ENCODE peak calls at places on chromosome 17, in four cellular contexts. J, W, A and C are unnamed samples.

GRCh38 chr17:48022906-48023305 is 14.7 kb downstream of the COPZ2 start:
- DNase-seq in W (no peak), A (no peak), J (no peak), C (no peak)

GRCh38 chr17:76716834-76717205 is 6.1 kb upstream of the MXRA7 start:
- DNase-seq in W (peak), J (no peak), A (no peak), C (no peak)

GRCh38 chr17:27747462-27748359 is 52.6 kb downstream of the NOS2 start:
- DNase-seq in A (no peak), J (no peak), W (no peak), C (no peak)

GRCh38 chr17:16282522-16282921 is 65.5 kb downstream of the PIGL start:
- DNase-seq in A (no peak), W (peak), J (no peak), C (peak)

GRCh38 chr17:35577826-35578194 is 561 bp downstream of the PEX12 start:
- DNase-seq in W (peak), A (peak), J (no peak), C (no peak)

GRCh38 chr17:60231691-60232090 is 81.9 kb downstream of the CA4 start:
- DNase-seq in J (no peak), W (peak), A (no peak), C (no peak)

GRCh38 chr17:51770031-51770759 is 388.3 kb downstream of the CA10 start:
- DNase-seq in W (no peak), A (peak), J (no peak), C (no peak)

GRCh38 chr17:39533891-39534290 is 72.6 kb downstream of the CDK12 start:
- DNase-seq in J (no peak), W (peak), A (no peak), C (no peak)

GRCh38 chr17:34974179-34974578 is 6.1 kb upstream of the LIG3 start:
- DNase-seq in A (no peak), J (no peak), W (no peak), C (no peak)

GRCh38 chr17:39062846-39063680 is 88.4 kb downstream of the PLXDC1 start:
- DNase-seq in W (peak), J (no peak), A (no peak), C (no peak)

GRCh38 chr17:47230864-47231263 is 21.7 kb downstream of the MYL4 start:
- DNase-seq in J (no peak), W (no peak), A (no peak), C (no peak)

GRCh38 chr17:13812350-13812749 is 210.6 kb upstream of the HS3ST3A1 start:
- DNase-seq in A (no peak), W (no peak), J (no peak), C (no peak)

GRCh38 chr17:63137163-63137562 is 171.1 kb downstream of the TANC2 start:
- DNase-seq in A (no peak), J (no peak), W (no peak), C (no peak)

GRCh38 chr17:65061621-65062020 is 5.1 kb upstream of the GNA13 start:
- DNase-seq in J (no peak), A (no peak), W (no peak), C (no peak)

GRCh38 chr17:61970030-61970429 is 42.2 kb upstream of the INTS2 start:
- DNase-seq in J (no peak), W (no peak), A (no peak), C (no peak)

GRCh38 chr17:164536-165235 is 16.8 kb downstream of the DOC2B start:
- DNase-seq in W (peak), A (peak), J (peak), C (no peak)

GRCh38 chr17:17781591-17782424 is 55.0 kb downstream of the SREBF1 start:
- DNase-seq in A (peak), J (peak), W (peak), C (no peak)

GRCh38 chr17:47604268-47604927 is 45.3 kb upstream of the KPNB1 start:
- DNase-seq in W (peak), A (no peak), J (no peak), C (no peak)

GRCh38 chr17:60610481-60610880 is 10.5 kb downstream of the PPM1D start:
- DNase-seq in A (no peak), W (no peak), J (no peak), C (no peak)

GRCh38 chr17:72467841-72468653 is 347.2 kb downstream of the SOX9 start:
- DNase-seq in J (no peak), W (no peak), A (peak), C (no peak)

GRCh38 chr17:79513805-79514535 is 96.9 kb downstream of the RBFOX3 start:
- DNase-seq in A (no peak), J (no peak), W (no peak), C (no peak)

GRCh38 chr17:38345743-38346142 is 2.0 kb upstream of the GPR179 start:
- DNase-seq in J (no peak), A (no peak), W (no peak), C (no peak)

GRCh38 chr17:79657036-79657435 is 46.2 kb upstream of the RBFOX3 start:
- DNase-seq in A (no peak), J (no peak), W (no peak), C (no peak)

GRCh38 chr17:64694207-64694606 is 32.1 kb upstream of the SMURF2 start:
- DNase-seq in J (peak), A (peak), W (peak), C (no peak)

GRCh38 chr17:76544123-76544915 is 4.5 kb downstream of the PRCD start:
- DNase-seq in W (no peak), A (no peak), J (no peak), C (no peak)

GRCh38 chr17:17580662-17581470 is 10.6 kb downstream of the PEMT start:
- DNase-seq in J (no peak), A (no peak), W (peak), C (no peak)

GRCh38 chr17:61805399-61805798 is 57.9 kb downstream of the BRIP1 start:
- DNase-seq in J (no peak), A (no peak), W (peak), C (no peak)

GRCh38 chr17:38815576-38816193 is 9.4 kb downstream of the CWC25 start:
- DNase-seq in A (no peak), J (no peak), W (peak), C (peak)

GRCh38 chr17:79670537-79671386 is 59.9 kb upstream of the RBFOX3 start:
- DNase-seq in J (no peak), A (no peak), W (no peak), C (no peak)

DNA sequence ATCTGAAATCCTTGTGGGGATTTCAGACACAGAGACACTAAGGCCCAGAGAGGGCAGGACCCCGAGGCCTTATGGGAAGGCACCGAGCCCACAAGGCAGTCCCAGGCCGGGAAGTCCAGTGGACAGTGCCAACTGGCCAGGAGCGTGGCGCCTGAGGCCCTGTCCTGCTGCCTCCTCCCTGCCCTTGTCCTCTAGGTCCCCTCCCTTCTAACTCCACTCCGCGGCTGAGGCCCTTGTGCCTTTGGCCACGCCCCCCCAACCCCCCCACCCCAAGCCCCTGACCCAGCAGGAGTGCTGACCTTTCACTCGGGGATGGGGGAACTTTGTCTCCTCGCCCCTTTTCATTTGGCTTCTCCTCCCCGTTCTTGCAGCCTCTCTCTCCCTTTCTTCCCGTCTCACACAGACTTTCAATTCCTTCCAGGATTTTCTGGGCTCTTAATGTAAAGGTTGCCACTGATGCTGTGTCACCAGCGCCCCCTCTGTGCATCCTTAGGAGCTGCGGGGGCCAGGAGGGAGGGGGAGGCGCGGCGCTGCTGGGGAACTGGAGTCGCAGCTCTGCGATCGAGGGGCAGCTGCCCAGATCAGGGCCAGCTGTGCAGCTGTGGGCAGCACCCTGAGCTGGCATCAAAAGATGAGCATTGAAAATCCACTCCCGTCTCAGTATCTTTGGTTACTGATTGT is 29.1 kb downstream of the CRHR1 start:
- DNase-seq in J (no peak), A (no peak), W (no peak), C (no peak)
- TF ChIP-seq CTCF in J (no peak), A (no peak), W (peak), C (no peak)

DNA sequence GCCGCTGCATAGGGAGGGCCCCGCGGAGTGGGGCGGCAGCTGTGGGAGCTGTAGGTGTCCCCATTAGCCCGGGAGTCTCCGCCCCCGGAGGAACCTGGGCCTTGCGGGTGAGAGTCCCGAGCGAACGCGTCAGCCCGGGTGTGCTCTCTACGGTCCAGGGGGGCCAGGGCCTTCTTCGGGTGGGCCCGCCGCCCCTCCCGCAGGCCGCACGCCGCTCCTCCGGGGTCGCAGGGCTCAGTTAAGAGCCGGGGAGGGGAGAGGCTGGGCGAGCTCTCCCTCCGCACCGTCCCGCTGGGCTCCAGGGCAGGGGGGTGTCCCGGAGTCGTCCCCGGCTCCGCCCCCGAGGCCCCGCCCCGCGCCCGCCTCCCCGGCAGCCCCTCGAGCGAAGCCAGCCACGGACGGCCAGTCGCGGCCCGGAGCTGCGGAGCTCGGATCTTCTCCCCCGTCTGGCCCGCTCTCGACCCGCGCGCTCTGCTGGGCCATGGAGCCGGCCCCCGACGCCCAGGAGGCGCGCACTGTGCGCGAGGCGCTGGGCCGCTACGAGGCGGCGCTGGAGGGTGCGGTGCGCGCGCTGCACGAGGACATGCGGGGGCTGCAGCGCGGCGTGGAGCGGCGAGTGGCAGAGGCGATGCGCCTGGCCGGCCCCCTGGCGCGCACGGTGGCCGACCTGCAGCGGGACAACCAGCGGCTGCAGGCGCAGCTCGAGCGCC is at the start of gene SMTNL2:
- DNase-seq in J (no peak), A (no peak), W (no peak), C (no peak)
- H3K4me3 ChIP-seq in J (no peak), A (no peak), W (peak), C (peak)

DNA sequence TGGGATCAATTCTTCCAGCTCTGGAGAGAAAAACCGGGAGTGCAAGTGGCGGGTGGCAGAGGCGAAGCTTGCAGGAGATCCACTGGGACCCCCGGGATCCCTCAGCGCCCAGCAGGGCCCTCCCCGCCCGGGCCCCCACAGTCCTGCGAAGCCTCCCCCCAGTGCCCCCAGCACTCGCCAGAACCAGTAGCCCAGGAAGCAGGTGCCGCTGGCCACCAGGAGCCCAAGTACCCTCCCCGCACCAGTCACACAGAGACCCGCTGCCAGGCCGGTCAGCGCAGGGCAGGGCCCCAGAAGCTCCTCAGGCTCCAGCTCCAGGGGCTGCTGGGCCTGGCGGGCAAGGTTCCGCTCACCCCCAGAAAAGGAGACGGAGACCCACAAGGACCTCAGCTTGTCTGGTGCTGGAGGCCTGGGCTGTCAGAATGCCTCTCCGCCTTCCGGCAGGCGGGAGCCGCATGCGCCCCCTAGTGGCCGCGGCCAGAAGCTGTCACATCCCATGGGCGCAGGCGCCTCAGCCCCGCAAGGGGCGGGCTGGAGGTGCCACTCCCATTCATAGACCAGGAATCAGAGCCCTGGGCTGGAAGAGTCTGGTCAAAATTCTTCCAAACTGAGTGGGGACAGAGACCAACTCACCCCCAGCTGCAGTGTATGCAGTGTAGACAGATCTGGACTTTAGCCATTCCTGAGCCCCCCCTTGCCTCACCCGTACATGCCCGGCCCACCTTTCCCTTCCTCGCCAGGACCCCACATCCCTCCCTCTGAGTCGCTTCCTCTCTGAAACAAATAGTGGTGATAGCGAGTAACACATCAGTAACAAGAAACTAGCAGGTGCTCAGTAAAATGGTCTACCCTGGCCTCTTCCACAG is 1002.3 kb downstream of the KCNJ18 start:
- DNase-seq in A (no peak), W (no peak), J (no peak), C (no peak)
- TF ChIP-seq CTCF in A (no peak), W (peak), J (peak), C (no peak)

DNA sequence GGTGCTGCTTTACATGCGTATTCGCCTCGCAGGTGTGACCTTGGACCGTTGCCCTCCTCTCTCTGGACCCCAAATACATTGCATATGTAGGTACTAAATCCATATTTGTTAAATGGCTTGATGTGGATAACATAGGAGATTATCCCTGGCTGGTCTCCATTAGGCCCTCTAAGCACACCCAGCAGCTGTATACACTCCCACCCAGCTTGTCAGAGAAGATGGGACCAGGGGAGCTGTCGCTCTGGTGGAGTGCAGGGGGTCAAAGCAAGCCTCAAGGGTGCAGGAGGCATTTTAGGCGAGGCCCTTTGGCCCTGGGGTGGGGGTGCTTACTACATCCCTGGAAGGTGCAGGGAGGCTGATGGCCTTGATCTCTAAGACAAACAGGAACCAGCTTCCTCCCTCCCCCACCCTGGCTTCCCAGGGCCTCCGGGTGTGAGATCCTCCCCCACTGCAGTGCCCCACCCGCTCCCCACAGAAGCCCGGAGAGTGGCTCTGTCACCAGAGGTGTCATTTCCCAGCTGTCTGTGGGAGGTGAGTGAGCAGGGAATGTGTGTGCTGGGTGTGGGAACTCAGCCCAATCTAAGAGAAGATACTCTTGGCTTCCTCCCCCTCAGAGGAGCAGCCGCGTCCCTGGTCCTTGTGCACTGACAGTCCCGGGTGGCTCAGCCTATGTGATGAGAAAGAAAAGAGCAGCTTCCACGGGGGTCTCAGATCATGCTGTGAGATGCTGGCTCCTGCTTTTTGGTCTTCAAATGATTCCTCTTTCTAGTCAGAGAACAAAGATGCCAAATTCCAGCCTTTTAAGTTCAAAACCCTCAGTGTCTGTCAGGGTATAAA is 1.4 kb upstream of the VAMP2 start:
- DNase-seq in W (peak), J (peak), A (peak), C (no peak)
- H3K4me3 ChIP-seq in W (no peak), J (no peak), A (no peak), C (no peak)

GRCh38 chr17:77881545-77881944 is 77.0 kb upstream of the TNRC6C start:
- DNase-seq in W (peak), A (peak), J (no peak), C (no peak)
- TF ChIP-seq CTCF in W (no peak), A (no peak), J (no peak), C (no peak)

DNA sequence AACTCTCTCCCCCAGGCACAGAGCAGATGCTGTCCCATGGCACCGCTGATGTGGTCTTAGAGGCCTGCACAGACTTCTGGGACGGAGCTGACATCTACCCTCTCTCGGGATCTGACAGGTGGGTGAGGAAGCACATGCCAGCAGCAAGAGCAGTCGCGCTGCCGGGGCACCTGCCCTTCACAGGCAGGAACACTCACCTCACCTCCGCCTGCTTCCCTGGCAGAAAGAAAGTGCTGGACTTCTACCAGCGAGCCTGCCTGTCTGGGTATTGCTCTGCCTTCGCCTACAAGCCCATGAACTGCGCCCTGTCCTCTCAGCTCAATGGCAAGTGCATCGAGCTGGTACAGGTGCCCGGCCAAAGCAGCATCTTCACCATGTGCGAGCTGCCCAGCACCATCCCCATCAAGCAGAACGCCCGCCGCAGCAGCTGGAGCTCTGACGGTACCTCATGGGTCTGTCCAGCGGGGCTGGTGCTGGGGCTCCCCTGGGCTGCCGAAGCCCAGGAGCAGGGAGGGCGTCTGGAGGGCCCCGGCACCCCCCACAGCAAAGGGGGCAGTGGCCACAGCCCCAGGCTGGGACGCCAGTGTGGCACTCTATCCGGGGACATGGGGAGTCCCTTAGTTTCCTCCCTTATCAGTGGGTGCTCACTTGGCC is 21.7 kb downstream of the CASKIN2 start:
- DNase-seq in W (no peak), J (no peak), A (no peak), C (no peak)
- H3K4me3 ChIP-seq in W (no peak), J (no peak), A (no peak), C (no peak)

DNA sequence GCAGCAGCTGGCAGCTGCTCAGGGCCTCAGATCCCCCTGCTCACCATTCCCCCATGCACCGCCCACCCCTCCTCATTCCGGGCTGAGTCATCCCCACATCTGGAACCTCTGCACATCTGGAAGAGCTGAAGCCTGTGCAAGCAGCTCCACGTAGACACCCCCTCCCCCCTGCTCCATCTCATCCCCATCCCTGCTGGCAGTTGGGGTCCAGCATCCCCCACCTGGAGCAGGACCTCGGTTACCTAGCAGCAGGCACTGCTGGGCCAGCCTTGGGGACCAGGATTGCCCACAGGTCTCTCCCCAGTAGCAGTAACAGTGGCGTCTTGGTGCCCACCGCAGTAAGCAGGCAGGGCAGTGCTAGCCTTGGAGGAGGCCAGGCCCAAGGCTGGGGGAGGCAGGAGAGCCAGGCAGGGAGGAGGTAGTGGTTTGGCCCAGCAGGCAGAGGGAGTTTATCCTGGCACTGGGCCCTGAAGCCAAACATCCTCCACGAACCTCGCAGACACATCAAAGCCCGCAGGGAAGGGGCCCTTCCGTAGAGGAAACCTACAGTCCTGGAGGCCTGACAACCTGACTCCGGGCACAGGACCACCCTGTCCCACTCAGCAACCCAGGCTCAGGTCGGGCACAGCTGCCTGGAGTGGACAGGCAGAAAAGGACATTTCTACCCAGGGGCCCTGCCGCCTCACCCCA is 7.7 kb upstream of the TMEM92 start:
- DNase-seq in A (no peak), J (peak), W (peak), C (no peak)
- TF ChIP-seq CTCF in A (no peak), J (no peak), W (peak), C (no peak)